ENCODE peak calls at places on chromosomes 13 and 19, in seven cellular contexts. G, C, Q, J, V, K and F are unnamed samples.

GRCh38 chr13:106296723-106297122 is 238.7 kb downstream of the EFNB2 start:
- DNase-seq in G (no peak), C (no peak), Q (no peak), J (no peak), V (no peak), K (no peak), F (no peak)

GRCh38 chr13:59094149-59094548 is 1069.6 kb downstream of the DIAPH3 start:
- DNase-seq in G (no peak), C (no peak), Q (no peak), J (no peak), V (no peak), K (no peak), F (no peak)

GRCh38 chr13:26557393-26558073 is at the start of gene WASF3:
- DNase-seq in G (peak), C (no peak), Q (peak), J (peak), V (peak), K (peak), F (peak)

GRCh38 chr13:59477011-59477410 is 686.7 kb downstream of the DIAPH3 start:
- DNase-seq in G (peak), C (no peak), Q (no peak), J (no peak), V (no peak), K (no peak), F (no peak)

GRCh38 chr13:100439247-100439955 is 149.2 kb downstream of the GGACT start:
- DNase-seq in G (no peak), C (no peak), Q (peak), J (no peak), V (no peak), K (no peak), F (no peak)

GRCh38 chr19:1181606-1182005 is 7.5 kb upstream of the SBNO2 start:
- DNase-seq in G (no peak), C (no peak), Q (peak), J (no peak), V (no peak), K (no peak), F (no peak)

GRCh38 chr19:38665950-38666661 is 18.7 kb downstream of the ACTN4 start:
- DNase-seq in G (peak), C (no peak), Q (no peak), J (no peak), V (no peak), K (no peak), F (peak)

GRCh38 chr13:47190696-47191095 is 293.8 kb upstream of the HTR2A start:
- DNase-seq in G (no peak), C (no peak), Q (no peak), J (peak), V (no peak), K (no peak), F (no peak)

GRCh38 chr19:14361824-14362223 is 19.4 kb upstream of the ADGRE5 start:
- DNase-seq in G (no peak), C (no peak), Q (no peak), J (no peak), V (no peak), K (peak), F (no peak)

GRCh38 chr19:31418055-31418454 is 68.8 kb upstream of the TSHZ3 start:
- DNase-seq in G (no peak), C (no peak), Q (no peak), J (no peak), V (no peak), K (no peak), F (no peak)

GRCh38 chr13:40059540-40060232 is 404.2 kb downstream of the COG6 start:
- DNase-seq in G (peak), C (no peak), Q (no peak), J (no peak), V (no peak), K (no peak), F (no peak)

GRCh38 chr13:55615080-55615479 is 1525.6 kb upstream of the PRR20A start:
- DNase-seq in G (no peak), C (no peak), Q (no peak), J (no peak), V (no peak), K (no peak), F (no peak)

GRCh38 chr13:39892731-39893293 is 237.3 kb downstream of the COG6 start:
- DNase-seq in G (peak), C (no peak), Q (no peak), J (peak), V (no peak), K (no peak), F (no peak)

GRCh38 chr13:62119739-62120700 is 704.4 kb upstream of the PCDH20 start:
- DNase-seq in G (peak), C (no peak), Q (peak), J (peak), V (no peak), K (peak), F (no peak)

GRCh38 chr13:34914416-34914815 is 27.7 kb upstream of the NBEA start:
- DNase-seq in G (no peak), C (no peak), Q (no peak), J (no peak), V (no peak), K (no peak), F (no peak)

GRCh38 chr19:6087074-6087506 is 23.2 kb downstream of the RFX2 start:
- DNase-seq in G (no peak), C (no peak), Q (no peak), J (no peak), V (no peak), K (peak), F (no peak)

GRCh38 chr13:25051065-25051464 is 44.9 kb upstream of the PABPC3 start:
- DNase-seq in G (no peak), C (no peak), Q (no peak), J (no peak), V (no peak), K (no peak), F (no peak)

GRCh38 chr13:67343777-67344176 is 113.6 kb upstream of the PCDH9 start:
- DNase-seq in G (no peak), C (no peak), Q (peak), J (no peak), V (no peak), K (no peak), F (no peak)

GRCh38 chr13:44523176-44524017 is 52.7 kb downstream of the TSC22D1 start:
- DNase-seq in G (peak), C (no peak), Q (no peak), J (peak), V (no peak), K (peak), F (no peak)

GRCh38 chr13:22173605-22174004 is 502.7 kb downstream of the FGF9 start:
- DNase-seq in G (peak), C (no peak), Q (no peak), J (peak), V (no peak), K (no peak), F (no peak)

GRCh38 chr19:10158485-10158884 is 36.3 kb downstream of the DNMT1 start:
- DNase-seq in G (no peak), C (no peak), Q (no peak), J (no peak), V (no peak), K (no peak), F (no peak)

GRCh38 chr13:65336916-65337315 is 1893.2 kb downstream of the PCDH9 start:
- DNase-seq in G (no peak), C (no peak), Q (no peak), J (peak), V (no peak), K (no peak), F (no peak)

GRCh38 chr13:97280478-97280877 is 58.3 kb downstream of the MBNL2 start:
- DNase-seq in G (peak), C (no peak), Q (no peak), J (no peak), V (no peak), K (no peak), F (no peak)

GRCh38 chr19:46478356-46478986 is 7.1 kb upstream of the PNMA8A start:
- DNase-seq in G (peak), C (no peak), Q (no peak), J (peak), V (no peak), K (no peak), F (no peak)

GRCh38 chr19:15702590-15702930 is 25.3 kb upstream of the OR10H2 start:
- DNase-seq in G (peak), C (no peak), Q (no peak), J (no peak), V (no peak), K (no peak), F (no peak)